ENCODE peak calls at places on chromosomes 11 and 22, in ten cellular contexts. O is epithelial cell of proximal tubule, Q is heart left ventricle, Z is WERI-Rb-1, X is fibroblast of lung, K is mammary epithelial cell, N is mesothelial cell of epicardium, P is tibial nerve, G is left ventricle myocardium inferior, B is AG04450. R is an unnamed sample.

GRCh38 chr11:9689721-9690120 is 25.8 kb downstream of the SWAP70 start:
- DNase-seq in O (no peak), Q (no peak), Z (no peak), X (no peak), K (no peak), N (no peak), P (no peak), G (no peak), B (no peak), R (peak; percentile 2)

GRCh38 chr11:3002346-3002745 is 10.2 kb upstream of the NAP1L4 start:
- DNase-seq in O (no peak), Q (no peak), Z (no peak), X (no peak), K (no peak), N (no peak), P (no peak), G (no peak), B (no peak), R (no peak)

GRCh38 chr11:62128835-62129234 is 5.0 kb downstream of the INCENP start:
- DNase-seq in O (no peak), Q (no peak), Z (no peak), X (no peak), K (no peak), N (no peak), P (no peak), G (no peak), B (no peak), R (no peak)

GRCh38 chr11:68792400-68792955 is 41.2 kb upstream of the TESMIN start:
- DNase-seq in O (no peak), Q (no peak), Z (no peak), X (no peak), K (no peak), N (no peak), P (no peak), G (no peak), B (no peak), R (peak; percentile 2)

GRCh38 chr11:15536438-15536837 is 421.7 kb downstream of the INSC start:
- DNase-seq in O (no peak), Q (no peak), Z (no peak), X (no peak), K (no peak), N (no peak), P (no peak), G (no peak), B (no peak), R (no peak)

GRCh38 chr22:22681221-22681739 is 36.9 kb downstream of the GGTLC2 start:
- DNase-seq in O (peak; percentile 39), Q (no peak), Z (peak; percentile 40), X (peak; percentile 42), K (no peak), N (no peak), P (no peak), G (no peak), B (no peak), R (no peak)

GRCh38 chr11:77590194-77590591 is 440 bp downstream of the AQP11 start:
- DNase-seq in O (no peak), Q (peak; percentile 13), Z (peak; percentile 23), X (peak; percentile 46), K (no peak), N (no peak), P (no peak), G (peak; percentile 19), B (no peak), R (peak; percentile 4)

GRCh38 chr11:3225826-3226750 is 6.1 kb downstream of the MRGPRE start:
- DNase-seq in O (no peak), Q (no peak), Z (no peak), X (no peak), K (no peak), N (no peak), P (no peak), G (no peak), B (no peak), R (no peak)

GRCh38 chr11:34840736-34841386 is 75.3 kb downstream of the APIP start:
- DNase-seq in O (peak; percentile 10), Q (no peak), Z (peak; percentile 37), X (no peak), K (peak; percentile 25), N (no peak), P (no peak), G (no peak), B (no peak), R (peak; percentile 60)

GRCh38 chr11:4038973-4039372 is 55.6 kb upstream of the RRM1 start:
- DNase-seq in O (no peak), Q (no peak), Z (no peak), X (no peak), K (peak; percentile 21), N (no peak), P (no peak), G (no peak), B (no peak), R (no peak)

GRCh38 chr11:124841186-124841585 is 24.0 kb upstream of the ROBO3 start:
- DNase-seq in O (no peak), Q (no peak), Z (no peak), X (no peak), K (peak; percentile 20), N (no peak), P (no peak), G (no peak), B (no peak), R (peak; percentile 20)

GRCh38 chr22:23542933-23543332 is 37.2 kb downstream of the IGLL1 start:
- DNase-seq in O (no peak), Q (no peak), Z (no peak), X (peak; percentile 27), K (peak; percentile 35), N (no peak), P (no peak), G (no peak), B (no peak), R (peak; percentile 50)

GRCh38 chr22:44318751-44319150 is 6.0 kb upstream of the SHISAL1 start:
- DNase-seq in O (no peak), Q (no peak), Z (no peak), X (no peak), K (no peak), N (no peak), P (no peak), G (no peak), B (no peak), R (no peak)

GRCh38 chr22:21587803-21588611 is 20.5 kb downstream of the UBE2L3 start:
- DNase-seq in O (no peak), Q (no peak), Z (no peak), X (peak; percentile 16), K (no peak), N (no peak), P (no peak), G (no peak), B (peak; percentile 45), R (no peak)

GRCh38 chr11:65572356-65573043 is at the start of gene FAM89B:
- DNase-seq in O (no peak), Q (peak; percentile 94), Z (peak; percentile 93), X (peak; percentile 84), K (peak; percentile 72), N (peak; percentile 86), P (peak; percentile 92), G (peak; percentile 95), B (peak; percentile 44), R (peak; percentile 89)

GRCh38 chr11:111399187-111400031 is 20.3 kb upstream of the POU2AF1 start:
- DNase-seq in O (no peak), Q (no peak), Z (no peak), X (no peak), K (no peak), N (no peak), P (no peak), G (no peak), B (no peak), R (no peak)

GRCh38 chr11:70713988-70714665 is 315.8 kb downstream of the CTTN start:
- DNase-seq in O (no peak), Q (no peak), Z (no peak), X (no peak), K (no peak), N (no peak), P (no peak), G (no peak), B (no peak), R (no peak)

GRCh38 chr11:45266693-45267451 is 19.3 kb downstream of the SYT13 start:
- DNase-seq in O (no peak), Q (no peak), Z (peak; percentile 19), X (no peak), K (no peak), N (no peak), P (no peak), G (no peak), B (no peak), R (no peak)
- TF ChIP-seq CTCF in O (peak; percentile 64), Q (no peak), Z (peak; percentile 44), X (peak; percentile 24), K (peak; percentile 35), N (peak; percentile 62), P (no peak), G (peak; percentile 17), B (peak; percentile 10), R (peak; percentile 23)

GRCh38 chr22:43208703-43209522 is 22.0 kb upstream of the TTLL12 start:
- DNase-seq in O (no peak), Q (no peak), Z (no peak), X (no peak), K (no peak), N (no peak), P (no peak), G (no peak), B (no peak), R (no peak)

GRCh38 chr22:43209523-43209890 is 22.6 kb upstream of the TTLL12 start:
- DNase-seq in O (no peak), Q (no peak), Z (no peak), X (no peak), K (no peak), N (no peak), P (no peak), G (no peak), B (no peak), R (no peak)

GRCh38 chr22:43210631-43211515 is 23.9 kb upstream of the TTLL12 start:
- DNase-seq in O (no peak), Q (no peak), Z (no peak), X (no peak), K (no peak), N (no peak), P (no peak), G (no peak), B (no peak), R (no peak)

GRCh38 chr22:43207849-43208702 is 21.1 kb upstream of the TTLL12 start:
- DNase-seq in O (no peak), Q (no peak), Z (no peak), X (no peak), K (no peak), N (no peak), P (no peak), G (no peak), B (no peak), R (no peak)

GRCh38 chr22:43209971-43210370 is 23.0 kb upstream of the TTLL12 start:
- DNase-seq in O (no peak), Q (no peak), Z (no peak), X (no peak), K (no peak), N (no peak), P (no peak), G (no peak), B (no peak), R (no peak)
- TF ChIP-seq CTCF in O (no peak), Q (no peak), Z (no peak), X (no peak), K (no peak), N (no peak), P (no peak), G (no peak), B (no peak), R (no peak)

GRCh38 chr22:49026476-49027121 is 801.1 kb downstream of the BRD1 start:
- DNase-seq in O (no peak), Q (no peak), Z (peak; percentile 77), X (no peak), K (no peak), N (no peak), P (no peak), G (no peak), B (no peak), R (no peak)
- TF ChIP-seq CTCF in O (no peak), Q (no peak), Z (peak; percentile 89), X (no peak), K (no peak), N (no peak), P (peak; percentile 33), G (peak; percentile 38), B (no peak), R (no peak)

GRCh38 chr22:30178180-30179126 is 68.1 kb downstream of the LIF start:
- DNase-seq in O (no peak), Q (no peak), Z (no peak), X (no peak), K (no peak), N (no peak), P (no peak), G (no peak), B (no peak), R (peak; percentile 16)
- TF ChIP-seq CTCF in O (peak; percentile 37), Q (no peak), Z (no peak), X (no peak), K (peak; percentile 16), N (no peak), P (no peak), G (no peak), B (peak; percentile 7), R (no peak)

R was measured in MCF 10A.